ENCODE peak calls at places on chromosome 15, in ten cellular contexts. Q is CD8-positive, alpha-beta memory T cell; Y is lower lobe of right lung; O is GM12865; I is lung; T is adipocyte; J is anterior cingulate cortex; N is uterus; L is HFFc6; R is DMS153. H is an unnamed sample.

GRCh38 chr15:48781481-48782081 is 29.3 kb downstream of the CEP152 start:
- DNase-seq in Q (no peak), Y (no peak), O (no peak), I (no peak), T (no peak), J (no peak), N (no peak), L (no peak), R (no peak), H (no peak)

GRCh38 chr15:101019351-101019750 is 100.2 kb downstream of the LRRK1 start:
- DNase-seq in Q (no peak), Y (no peak), O (no peak), I (no peak), T (no peak), J (no peak), N (no peak), L (no peak), R (no peak), H (no peak)

GRCh38 chr15:47820780-47821319 is 103.5 kb downstream of the SEMA6D start:
- DNase-seq in Q (no peak), Y (no peak), O (peak; percentile 23), I (no peak), T (peak; percentile 61), J (no peak), N (no peak), L (no peak), R (no peak), H (peak; percentile 47)

GRCh38 chr15:89496155-89497098 is at the start of gene RHCG:
- DNase-seq in Q (no peak), Y (no peak), O (peak; percentile 61), I (no peak), T (no peak), J (no peak), N (no peak), L (no peak), R (peak; percentile 17), H (peak; percentile 17)

GRCh38 chr15:94494732-94495131 is 263.4 kb downstream of the MCTP2 start:
- DNase-seq in Q (no peak), Y (no peak), O (no peak), I (no peak), T (no peak), J (no peak), N (no peak), L (no peak), R (no peak), H (no peak)

GRCh38 chr15:91336691-91337090 is 236.6 kb downstream of the SV2B start:
- DNase-seq in Q (no peak), Y (no peak), O (no peak), I (no peak), T (no peak), J (no peak), N (no peak), L (no peak), R (no peak), H (no peak)

GRCh38 chr15:78131295-78132021 is at the start of gene CIB2:
- DNase-seq in Q (peak; percentile 78), Y (peak; percentile 78), O (peak; percentile 87), I (peak; percentile 55), T (peak; percentile 90), J (peak; percentile 28), N (peak; percentile 84), L (no peak), R (peak; percentile 6), H (peak; percentile 56)

GRCh38 chr15:27671794-27672438 is 427.2 kb downstream of the OCA2 start:
- DNase-seq in Q (no peak), Y (no peak), O (no peak), I (no peak), T (no peak), J (peak; percentile 20), N (no peak), L (no peak), R (no peak), H (no peak)

GRCh38 chr15:35852818-35853624 is 307.1 kb upstream of the DPH6 start:
- DNase-seq in Q (no peak), Y (no peak), O (no peak), I (no peak), T (no peak), J (no peak), N (no peak), L (no peak), R (no peak), H (peak; percentile 57)

GRCh38 chr15:50190166-50190570 is 8.2 kb downstream of the SLC27A2 start:
- DNase-seq in Q (no peak), Y (no peak), O (no peak), I (no peak), T (no peak), J (no peak), N (no peak), L (no peak), R (no peak), H (no peak)

GRCh38 chr15:22892333-22892732 is 53.9 kb downstream of the NIPA2 start:
- DNase-seq in Q (no peak), Y (no peak), O (no peak), I (no peak), T (no peak), J (no peak), N (no peak), L (no peak), R (no peak), H (no peak)

GRCh38 chr15:50881121-50882048 is 27.1 kb upstream of the AP4E1 start:
- DNase-seq in Q (no peak), Y (peak; percentile 56), O (peak; percentile 61), I (no peak), T (no peak), J (no peak), N (no peak), L (no peak), R (no peak), H (no peak)

GRCh38 chr15:74543583-74543982 is 2.6 kb downstream of the ARID3B start:
- DNase-seq in Q (peak; percentile 42), Y (no peak), O (peak; percentile 55), I (no peak), T (no peak), J (no peak), N (no peak), L (no peak), R (no peak), H (no peak)

GRCh38 chr15:47987461-47987860 is 133.3 kb upstream of the SLC24A5 start:
- DNase-seq in Q (no peak), Y (no peak), O (no peak), I (no peak), T (no peak), J (no peak), N (no peak), L (no peak), R (no peak), H (no peak)

GRCh38 chr15:74768099-74768770 is 13.6 kb upstream of the CSK start:
- DNase-seq in Q (no peak), Y (no peak), O (no peak), I (no peak), T (no peak), J (no peak), N (no peak), L (no peak), R (no peak), H (no peak)

GRCh38 chr15:85963262-85963760 is 116.4 kb upstream of the AGBL1 start:
- DNase-seq in Q (no peak), Y (no peak), O (no peak), I (no peak), T (no peak), J (no peak), N (no peak), L (no peak), R (no peak), H (no peak)

GRCh38 chr15:64739216-64739976 is 36.0 kb downstream of the RBPMS2 start:
- DNase-seq in Q (no peak), Y (no peak), O (no peak), I (no peak), T (no peak), J (no peak), N (no peak), L (no peak), R (no peak), H (no peak)

GRCh38 chr15:31871159-31871886 is 159.0 kb upstream of the CHRNA7 start:
- DNase-seq in Q (no peak), Y (no peak), O (peak; percentile 24), I (no peak), T (peak; percentile 17), J (no peak), N (no peak), L (no peak), R (no peak), H (no peak)

GRCh38 chr15:52178765-52179164 is 12.4 kb downstream of the GNB5 start:
- DNase-seq in Q (no peak), Y (no peak), O (no peak), I (no peak), T (peak; percentile 42), J (no peak), N (peak; percentile 29), L (no peak), R (no peak), H (no peak)

GRCh38 chr15:28047277-28047676 is 51.8 kb downstream of the OCA2 start:
- DNase-seq in Q (no peak), Y (no peak), O (no peak), I (no peak), T (no peak), J (no peak), N (no peak), L (no peak), R (no peak), H (no peak)

GRCh38 chr15:66997212-66997611 is 68.2 kb upstream of the SMAD3 start:
- DNase-seq in Q (no peak), Y (no peak), O (no peak), I (no peak), T (peak; percentile 84), J (no peak), N (no peak), L (peak; percentile 85), R (no peak), H (peak; percentile 80)

GRCh38 chr15:57873564-57874209 is 167.2 kb downstream of the POLR2M start:
- DNase-seq in Q (no peak), Y (no peak), O (no peak), I (no peak), T (peak; percentile 54), J (no peak), N (no peak), L (peak; percentile 62), R (no peak), H (no peak)

GRCh38 chr15:51380999-51381806 is 39.7 kb downstream of the GLDN start:
- DNase-seq in Q (no peak), Y (no peak), O (peak; percentile 83), I (peak; percentile 54), T (peak; percentile 90), J (peak; percentile 25), N (peak; percentile 47), L (peak; percentile 75), R (peak; percentile 34), H (peak; percentile 80)

GRCh38 chr15:57017024-57017423 is 98.6 kb downstream of the TCF12 start:
- DNase-seq in Q (no peak), Y (no peak), O (peak; percentile 40), I (no peak), T (no peak), J (no peak), N (no peak), L (no peak), R (no peak), H (peak; percentile 4)

GRCh38 chr15:74845208-74845568 is 2.2 kb upstream of the ULK3 start:
- DNase-seq in Q (peak; percentile 40), Y (no peak), O (no peak), I (no peak), T (no peak), J (no peak), N (no peak), L (no peak), R (no peak), H (no peak)

GRCh38 chr15:42494998-42495360 is 455 bp upstream of the SNAP23 start:
- DNase-seq in Q (no peak), Y (no peak), O (no peak), I (peak; percentile 48), T (peak; percentile 85), J (peak; percentile 41), N (no peak), L (peak; percentile 71), R (no peak), H (peak; percentile 66)

GRCh38 chr15:45183001-45183400 is 4.8 kb downstream of the SHF start:
- DNase-seq in Q (no peak), Y (no peak), O (no peak), I (no peak), T (no peak), J (no peak), N (no peak), L (no peak), R (no peak), H (no peak)

GRCh38 chr15:25735550-25736384 is 127.4 kb downstream of the ATP10A start:
- DNase-seq in Q (no peak), Y (no peak), O (no peak), I (no peak), T (no peak), J (no peak), N (no peak), L (no peak), R (no peak), H (no peak)